ENCODE peak calls at places on chromosomes 7 and 10, in eight cellular contexts. J, X, N, L, Z, O, T and Y are unnamed samples.

GRCh38 chr10:75617485-75618155 is 186.2 kb downstream of the LRMDA start:
- DNase-seq in N (no peak), J (no peak), X (peak), Z (no peak), T (no peak), O (no peak), L (no peak), Y (no peak)

GRCh38 chr10:2043379-2043778 is 306.1 kb upstream of the ADARB2 start:
- DNase-seq in T (no peak), L (no peak), J (no peak), O (no peak), Z (no peak), N (no peak), X (no peak), Y (no peak)

GRCh38 chr7:124655990-124656389 is 109.6 kb downstream of the GPR37 start:
- DNase-seq in Z (no peak), X (no peak), J (no peak), N (no peak), T (no peak), O (peak), L (no peak), Y (no peak)

GRCh38 chr7:99369767-99370353 is 4.7 kb upstream of the ARPC1B start:
- DNase-seq in T (no peak), N (no peak), O (no peak), Z (no peak), J (no peak), L (no peak), X (no peak), Y (no peak)

GRCh38 chr10:118587881-118588651 is 7.4 kb downstream of the PRLHR start:
- DNase-seq in X (no peak), O (no peak), T (no peak), J (no peak), N (no peak), L (no peak), Z (no peak), Y (no peak)

GRCh38 chr7:98034044-98035035 is 44.3 kb upstream of the OCM2 start:
- DNase-seq in T (no peak), L (peak), N (no peak), O (no peak), Z (no peak), J (no peak), X (no peak), Y (peak)

GRCh38 chr10:86065711-86066251 is 300.8 kb downstream of the GRID1 start:
- DNase-seq in J (no peak), X (no peak), Z (no peak), O (no peak), L (no peak), N (no peak), T (no peak), Y (no peak)

GRCh38 chr7:70663680-70664079 is 468.3 kb upstream of the GALNT17 start:
- DNase-seq in X (no peak), T (no peak), J (no peak), N (no peak), Z (no peak), L (no peak), O (no peak), Y (no peak)

GRCh38 chr10:62017141-62017870 is 115.8 kb downstream of the ARID5B start:
- DNase-seq in J (no peak), N (no peak), L (no peak), T (peak), Z (no peak), O (no peak), X (no peak), Y (no peak)

GRCh38 chr7:17320102-17320497 is 21.6 kb downstream of the AHR start:
- DNase-seq in X (no peak), L (peak), N (no peak), T (no peak), Z (no peak), O (no peak), J (no peak), Y (no peak)

GRCh38 chr7:101691822-101692384 is 62.8 kb upstream of the MYL10 start:
- DNase-seq in T (no peak), Z (no peak), L (no peak), N (no peak), X (no peak), O (no peak), J (no peak), Y (no peak)

GRCh38 chr10:5285186-5285585 is 79.6 kb upstream of the UCN3 start:
- DNase-seq in X (no peak), T (no peak), L (no peak), J (no peak), Z (no peak), O (no peak), N (no peak), Y (no peak)

GRCh38 chr7:29412912-29413311 is 150.7 kb upstream of the PRR15 start:
- DNase-seq in J (no peak), L (no peak), Z (no peak), T (no peak), N (no peak), X (no peak), O (no peak), Y (no peak)

GRCh38 chr10:89296227-89296648 is 5.6 kb upstream of the IFIT2 start:
- DNase-seq in O (no peak), T (peak), X (no peak), Z (no peak), J (no peak), L (peak), N (no peak), Y (no peak)

GRCh38 chr7:158740657-158741293 is 36.2 kb upstream of the NCAPG2 start:
- DNase-seq in X (no peak), Z (no peak), O (no peak), J (no peak), N (no peak), T (no peak), L (peak), Y (no peak)

GRCh38 chr10:61732635-61733278 is 70.0 kb downstream of the CABCOCO1 start:
- DNase-seq in N (no peak), X (no peak), L (no peak), O (no peak), Z (no peak), T (no peak), J (no peak), Y (no peak)

GRCh38 chr7:156001496-156002260 is 189.4 kb upstream of the SHH start:
- DNase-seq in O (no peak), T (no peak), N (no peak), L (no peak), J (peak), Z (no peak), X (no peak), Y (peak)

GRCh38 chr7:35800718-35801391 is at the start of gene SEPTIN7:
- DNase-seq in X (peak), N (peak), T (peak), J (peak), O (peak), L (peak), Z (peak), Y (peak)

GRCh38 chr7:584820-585219 is 65.2 kb upstream of the PDGFA start:
- DNase-seq in L (no peak), N (no peak), J (no peak), Z (no peak), T (no peak), X (no peak), O (no peak), Y (no peak)

GRCh38 chr7:129438839-129439640 is 4.8 kb downstream of the STRIP2 start:
- DNase-seq in L (peak), Z (no peak), J (no peak), N (no peak), O (no peak), T (no peak), X (no peak), Y (no peak)

GRCh38 chr7:115232041-115232440 is 310.1 kb downstream of the MDFIC start:
- DNase-seq in Z (no peak), J (no peak), T (no peak), L (no peak), X (no peak), O (no peak), N (no peak), Y (no peak)

GRCh38 chr7:42123716-42124115 is 113.3 kb downstream of the GLI3 start:
- DNase-seq in O (no peak), N (no peak), X (no peak), L (no peak), J (no peak), Z (no peak), T (no peak), Y (no peak)

GRCh38 chr7:26655761-26656160 is 208.6 kb downstream of the SKAP2 start:
- DNase-seq in J (no peak), L (no peak), X (no peak), Z (no peak), O (no peak), N (no peak), T (no peak), Y (no peak)

GRCh38 chr7:93147358-93147757 is 827 bp downstream of the SAMD9L start:
- DNase-seq in L (peak), O (no peak), N (no peak), Z (peak), J (no peak), T (peak), X (no peak), Y (peak)

GRCh38 chr10:62166331-62167154 is 102.1 kb downstream of the RTKN2 start:
- DNase-seq in T (peak), O (no peak), Z (no peak), J (no peak), X (no peak), N (no peak), L (no peak), Y (no peak)

GRCh38 chr7:20597339-20597738 is 18.1 kb upstream of the ABCB5 start:
- DNase-seq in O (no peak), N (no peak), J (no peak), Z (no peak), T (no peak), L (no peak), X (no peak), Y (no peak)

GRCh38 chr7:155816996-155817395 is 4.7 kb upstream of the SHH start:
- DNase-seq in Z (no peak), N (no peak), X (no peak), L (no peak), T (no peak), J (no peak), O (no peak), Y (no peak)

GRCh38 chr10:92822060-92822634 is 26.2 kb upstream of the EXOC6 start:
- DNase-seq in O (no peak), Z (no peak), J (no peak), L (peak), N (no peak), T (no peak), X (no peak), Y (no peak)

GRCh38 chr10:63582686-63583085 is 61.5 kb downstream of the REEP3 start:
- DNase-seq in Z (no peak), O (no peak), T (no peak), X (no peak), N (no peak), L (no peak), J (no peak), Y (no peak)

GRCh38 chr10:102422586-102423129 is 2.0 kb downstream of the FBXL15 start:
- DNase-seq in X (peak), Z (no peak), T (no peak), J (peak), O (no peak), N (peak), L (peak), Y (peak)

GRCh38 chr7:38448076-38448475 is 174.6 kb upstream of the TARP start:
- DNase-seq in T (no peak), X (no peak), O (no peak), L (no peak), J (no peak), Z (no peak), N (no peak), Y (no peak)

GRCh38 chr7:31100870-31101269 is 48.8 kb downstream of the ADCYAP1R1 start:
- DNase-seq in O (no peak), N (no peak), Z (no peak), X (peak), J (peak), L (no peak), T (no peak), Y (peak)

GRCh38 chr7:148944935-148945934 is 61.1 kb upstream of the EZH2 start:
- DNase-seq in L (peak), O (no peak), N (peak), T (no peak), J (no peak), Z (no peak), X (peak), Y (no peak)

GRCh38 chr10:90598513-90598912 is 259.3 kb downstream of the HTR7 start:
- DNase-seq in L (no peak), Z (no peak), T (no peak), X (no peak), N (no peak), J (no peak), O (no peak), Y (no peak)